ENCODE peak calls at places on chromosomes 13 and 19, in nine cellular contexts. S is endothelial cell; J is pancreas; U is activated CD4-positive, alpha-beta T cell treated with anti-CD3 and anti-CD28 coated beads, Interleukin-2, amount 10 ng/mL, durations not matched to agents 7 days and 5 days; O is cardiac septum; V is NCI-H1694; D is stimulated activated CD4-positive, alpha-beta T cell treated with anti-CD3 and anti-CD28 coated beads, Interleukin-2, amount 100 ng/mL, for 48 hours; R is iris pigment epithelial cell; Q is activated naive CD4-positive, alpha-beta T cell treated with anti-CD3 and anti-CD28 coated beads, Interleukin-2, amount 50 U/mL, for 72 hours. I is an unnamed sample.

GRCh38 chr19:55368701-55369563 is 1.3 kb downstream of the IL11 start:
- DNase-seq in R (no peak), V (no peak), D (no peak), J (no peak), O (no peak), S (no peak), Q (no peak), U (no peak), I (peak)

GRCh38 chr13:112638919-112639318 is 50.9 kb upstream of the ATP11A start:
- DNase-seq in D (no peak), V (no peak), R (no peak), O (peak), J (no peak), S (no peak), Q (no peak), U (no peak), I (no peak)

GRCh38 chr19:10760268-10760944 is 42.5 kb downstream of the DNM2 start:
- DNase-seq in R (no peak), J (no peak), V (peak), Q (peak), O (no peak), S (no peak), D (peak), U (peak), I (no peak)

GRCh38 chr19:30214651-30215051 is 157.5 kb upstream of the ZNF536 start:
- DNase-seq in D (no peak), V (no peak), Q (no peak), S (no peak), U (peak), O (peak), J (no peak), R (no peak), I (no peak)

GRCh38 chr13:29583073-29583785 is 12.3 kb downstream of the SLC7A1 start:
- DNase-seq in D (no peak), J (no peak), O (no peak), U (no peak), S (no peak), Q (no peak), V (no peak), R (peak), I (no peak)

GRCh38 chr19:34416021-34416545 is 11.9 kb downstream of the PDCD2L start:
- DNase-seq in O (peak), U (no peak), V (no peak), D (no peak), R (peak), S (no peak), J (no peak), Q (no peak), I (no peak)

GRCh38 chr13:19181021-19181620 is 503 bp downstream of the TUBA3C start:
- DNase-seq in D (no peak), U (no peak), R (no peak), V (no peak), J (no peak), Q (no peak), S (no peak), O (peak), I (no peak)

GRCh38 chr19:46639356-46640061 is 3.5 kb upstream of the GNG8 start:
- DNase-seq in R (peak), D (no peak), O (no peak), U (peak), S (peak), J (no peak), V (no peak), Q (peak), I (no peak)

GRCh38 chr19:40410030-40410389 is 3.2 kb downstream of the PRX start:
- DNase-seq in V (no peak), D (no peak), J (no peak), U (no peak), R (no peak), O (no peak), Q (no peak), S (no peak), I (peak)

GRCh38 chr19:7477758-7478157 is 11.1 kb downstream of the PEX11G start:
- DNase-seq in O (no peak), U (no peak), Q (no peak), R (no peak), S (no peak), J (no peak), V (no peak), D (no peak), I (no peak)

GRCh38 chr19:47379398-47379938 is 30.4 kb downstream of the DHX34 start:
- DNase-seq in D (no peak), U (no peak), O (no peak), R (no peak), Q (no peak), J (no peak), V (peak), S (no peak), I (no peak)

GRCh38 chr19:2429917-2430570 is 2.7 kb upstream of the TIMM13 start:
- DNase-seq in J (no peak), U (no peak), V (no peak), Q (no peak), D (no peak), S (no peak), R (no peak), O (no peak), I (no peak)

GRCh38 chr19:30752201-30752600 is 380.0 kb downstream of the ZNF536 start:
- DNase-seq in R (no peak), D (no peak), V (no peak), O (no peak), J (no peak), U (no peak), Q (no peak), S (no peak), I (no peak)

GRCh38 chr19:51325161-51325979 is 13.9 kb downstream of the IGLON5 start:
- DNase-seq in J (no peak), D (no peak), U (no peak), S (no peak), Q (no peak), R (no peak), O (no peak), V (no peak), I (no peak)

GRCh38 chr19:40366697-40367561 is 18.4 kb downstream of the PLD3 start:
- DNase-seq in D (no peak), J (no peak), O (no peak), S (peak), V (no peak), U (no peak), R (peak), Q (no peak), I (peak)

GRCh38 chr19:14150041-14150769 is 13.8 kb upstream of the ASF1B start:
- DNase-seq in D (no peak), O (no peak), V (no peak), Q (no peak), J (no peak), R (no peak), S (no peak), U (peak), I (no peak)

GRCh38 chr13:25204843-25205242 is 32.8 kb upstream of the AMER2 start:
- DNase-seq in V (no peak), D (no peak), Q (no peak), R (no peak), S (no peak), O (no peak), J (no peak), U (no peak), I (no peak)

GRCh38 chr19:54889566-54889965 is 15.5 kb downstream of the FCAR start:
- DNase-seq in U (no peak), O (no peak), Q (no peak), S (no peak), J (no peak), V (no peak), D (no peak), R (no peak), I (no peak)

GRCh38 chr19:50332264-50333038 is 3.3 kb upstream of the KCNC3 start:
- DNase-seq in Q (no peak), D (no peak), U (no peak), S (no peak), O (no peak), V (no peak), R (no peak), J (peak), I (peak)

GRCh38 chr13:28494537-28494860 is 429 bp downstream of the FLT1 start:
- DNase-seq in J (no peak), S (peak), D (no peak), V (no peak), R (peak), O (no peak), Q (no peak), U (no peak), I (no peak)

I was measured in WTC11.